ENCODE peak calls at places on chromosomes 1 and 21, in five cellular contexts. P is HCT116, N is PC-9, I is PC-3, C is GM23338. B is an unnamed sample.

GRCh38 chr1:184965889-184966860 is 8.1 kb downstream of the NIBAN1 start:
- DNase-seq in P (no peak), N (no peak), I (no peak), C (no peak), B (peak; percentile 45)

GRCh38 chr1:117695796-117696505 is 90.1 kb downstream of the TENT5C start:
- DNase-seq in P (no peak), N (no peak), I (peak; percentile 59), C (peak; percentile 30), B (peak; percentile 19)

GRCh38 chr1:8314346-8315280 is 3.3 kb upstream of the SLC45A1 start:
- DNase-seq in P (peak; percentile 48), N (peak; percentile 53), I (peak; percentile 90), C (peak; percentile 90), B (peak; percentile 62)

GRCh38 chr1:181258971-181259745 is 170.7 kb downstream of the IER5 start:
- DNase-seq in P (no peak), N (no peak), I (no peak), C (no peak), B (no peak)

GRCh38 chr1:78492376-78492950 is 1.7 kb downstream of the PTGFR start:
- DNase-seq in P (no peak), N (no peak), I (peak; percentile 44), C (no peak), B (no peak)

GRCh38 chr1:240111558-240111957 is 19.9 kb downstream of the FMN2 start:
- DNase-seq in P (no peak), N (no peak), I (peak; percentile 34), C (peak; percentile 35), B (no peak)

GRCh38 chr1:40039245-40039756 is 1.2 kb upstream of the CAP1 start:
- DNase-seq in P (no peak), N (no peak), I (peak; percentile 34), C (no peak), B (no peak)

GRCh38 chr1:180907313-180908055 is 5.2 kb upstream of the KIAA1614 start:
- DNase-seq in P (no peak), N (no peak), I (no peak), C (no peak), B (no peak)

GRCh38 chr1:170156594-170156993 is 10.8 kb downstream of the NTMT2 start:
- DNase-seq in P (no peak), N (no peak), I (no peak), C (no peak), B (no peak)

GRCh38 chr1:167955915-167956314 is 19.0 kb upstream of the MPC2 start:
- DNase-seq in P (no peak), N (no peak), I (no peak), C (no peak), B (peak; percentile 15)

GRCh38 chr1:22689505-22689904 is 21.1 kb upstream of the EPHB2 start:
- DNase-seq in P (peak; percentile 74), N (peak; percentile 94), I (peak; percentile 96), C (no peak), B (peak; percentile 71)

GRCh38 chr1:244653439-244654283 is 735 bp downstream of the DESI2 start:
- DNase-seq in P (no peak), N (peak; percentile 52), I (peak; percentile 39), C (peak; percentile 44), B (peak; percentile 29)

GRCh38 chr1:209576392-209576791 is 7.1 kb upstream of the CAMK1G start:
- DNase-seq in P (no peak), N (no peak), I (no peak), C (peak; percentile 71), B (no peak)

GRCh38 chr1:190019717-190020116 is 457.9 kb downstream of the BRINP3 start:
- DNase-seq in P (no peak), N (peak; percentile 63), I (peak; percentile 81), C (no peak), B (no peak)

GRCh38 chr21:45574081-45574501 is 31.9 kb upstream of the SLC19A1 start:
- DNase-seq in P (no peak), N (no peak), I (no peak), C (no peak), B (no peak)

GRCh38 chr1:58944439-58944838 is 160.6 kb upstream of the JUN start:
- DNase-seq in P (no peak), N (no peak), I (no peak), C (no peak), B (no peak)

GRCh38 chr1:41639332-41639936 is 155.0 kb upstream of the EDN2 start:
- DNase-seq in P (no peak), N (no peak), I (no peak), C (no peak), B (peak; percentile 65)

GRCh38 chr1:170284425-170284824 is 138.7 kb downstream of the NTMT2 start:
- DNase-seq in P (no peak), N (no peak), I (no peak), C (no peak), B (no peak)

DNA sequence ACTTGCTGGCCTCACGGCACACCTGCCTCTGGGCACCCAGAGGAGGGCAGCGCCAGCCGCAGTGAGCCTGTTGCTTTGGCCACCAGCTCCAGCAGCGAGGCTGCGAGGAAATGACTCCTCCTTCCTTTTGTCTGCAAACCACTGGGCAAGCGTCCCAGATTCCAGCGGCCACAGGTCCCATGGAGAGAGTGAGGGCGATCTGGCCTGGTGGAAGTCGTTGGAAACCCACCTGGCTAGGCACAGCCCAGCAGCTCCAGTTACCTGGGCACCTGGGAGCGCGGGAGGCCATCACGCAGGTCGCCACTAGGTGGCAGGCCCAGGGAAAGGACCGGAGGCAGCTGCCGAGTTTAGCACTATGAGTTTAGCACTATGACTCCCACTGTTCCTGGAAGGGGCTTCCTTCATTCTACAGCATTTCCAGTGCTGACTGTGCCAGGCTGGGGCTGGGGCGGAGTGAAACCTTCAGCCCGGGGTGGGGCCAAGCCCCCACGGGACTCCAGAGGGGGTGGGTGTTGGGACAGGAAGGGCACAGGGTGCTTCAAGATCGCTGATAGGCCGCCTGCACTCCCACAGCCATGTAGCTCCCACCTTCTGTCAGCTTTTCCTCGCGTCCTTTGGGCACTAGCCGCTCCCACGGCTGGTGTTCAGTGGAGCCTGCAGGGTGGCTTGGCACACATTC is 1.1 kb upstream of the ESPN start:
- DNase-seq in P (peak; percentile 80), N (peak; percentile 80), I (peak; percentile 98), C (peak; percentile 94), B (peak; percentile 91)
- TF ChIP-seq EZH2 in P (no peak), N (no peak), I (no peak), C (no peak), B (no peak)

GRCh38 chr1:11701981-11702803 is 10.7 kb downstream of the DRAXIN start:
- DNase-seq in P (no peak), N (no peak), I (no peak), C (no peak), B (no peak)

GRCh38 chr1:11704226-11704619 is 12.7 kb downstream of the DRAXIN start:
- DNase-seq in P (no peak), N (no peak), I (no peak), C (peak; percentile 62), B (no peak)

GRCh38 chr1:11701551-11701961 is 10.0 kb downstream of the DRAXIN start:
- DNase-seq in P (no peak), N (no peak), I (no peak), C (no peak), B (no peak)

GRCh38 chr1:11704691-11705475 is 13.4 kb downstream of the DRAXIN start:
- DNase-seq in P (no peak), N (no peak), I (no peak), C (no peak), B (no peak)

DNA sequence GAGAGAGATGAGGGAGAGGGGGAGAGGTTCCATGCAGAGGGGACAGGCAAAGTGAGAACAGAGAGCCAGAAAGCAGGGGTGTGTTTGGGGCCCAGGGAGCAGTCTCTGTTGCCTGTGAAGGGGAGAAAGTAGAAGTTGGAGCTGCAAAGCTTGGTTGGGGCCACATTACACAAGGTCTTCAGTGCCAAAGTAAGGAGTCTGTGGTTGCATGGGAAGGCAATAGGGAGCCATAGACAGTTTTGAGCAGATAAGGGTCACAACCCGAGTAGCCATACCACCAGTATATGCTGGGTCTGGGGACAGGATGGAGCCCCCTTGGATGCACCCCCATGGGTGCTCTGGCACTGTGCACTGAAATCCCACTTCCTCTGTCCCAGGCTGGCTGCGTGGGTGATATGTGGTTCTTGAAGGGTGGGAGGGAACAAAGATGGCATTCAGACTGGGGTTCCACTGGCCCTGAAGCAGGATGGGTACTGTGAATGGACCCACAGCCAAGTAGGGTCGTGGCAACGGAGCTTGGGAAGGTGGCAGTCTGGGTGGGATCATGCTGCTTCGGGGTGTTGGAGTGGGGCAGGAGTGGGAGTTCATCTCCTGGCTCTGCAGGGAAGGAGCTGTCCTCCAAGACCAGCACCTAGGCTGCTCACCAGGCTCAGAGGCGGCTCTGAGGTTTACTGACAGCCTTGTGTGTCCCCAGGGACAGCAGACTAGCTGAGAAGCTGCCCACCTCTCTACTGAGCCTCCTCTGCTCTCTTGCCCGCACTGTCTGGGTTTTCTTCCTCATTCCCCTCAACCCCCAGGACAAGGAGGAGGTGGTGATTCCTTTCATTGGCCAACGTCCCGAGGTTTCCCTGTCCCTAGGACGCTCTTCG is 12.1 kb downstream of the DRAXIN start:
- DNase-seq in P (no peak), N (no peak), I (no peak), C (no peak), B (no peak)
- TF ChIP-seq CTCF in P (no peak), N (no peak), I (no peak), C (no peak), B (no peak)

GRCh38 chr1:45023663-45024062 is 11.6 kb downstream of the UROD start:
- DNase-seq in P (no peak), N (no peak), I (no peak), C (no peak), B (no peak)

DNA sequence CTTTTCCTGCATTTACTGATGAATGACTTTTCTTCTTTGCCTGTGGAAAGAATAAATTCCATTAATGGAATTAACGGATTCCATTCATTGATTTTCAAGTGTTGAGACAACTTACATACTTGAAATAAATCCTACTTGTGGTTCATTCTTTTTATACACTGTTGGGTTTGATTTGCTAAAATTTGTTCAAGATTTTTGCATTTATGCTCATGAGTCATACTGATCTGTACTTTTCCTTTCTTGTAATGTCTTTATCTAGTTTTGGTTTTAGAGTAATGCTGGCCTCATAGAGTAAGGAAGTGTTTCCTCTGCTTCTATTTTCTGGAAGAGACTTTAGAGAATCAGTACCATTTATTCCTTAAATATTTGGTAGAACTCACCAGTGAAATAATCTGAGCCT is 14.4 kb downstream of the UROD start:
- DNase-seq in P (no peak), N (no peak), I (no peak), C (no peak), B (no peak)
- H3K27ac ChIP-seq in P (no peak overlapping the region), N (no peak overlapping the region), I (no peak overlapping the region), C (no peak overlapping the region), B (no peak overlapping the region)

GRCh38 chr1:109522026-109522425 is 12.5 kb upstream of the AMIGO1 start:
- DNase-seq in P (no peak), N (no peak), I (no peak), C (no peak), B (no peak)
- TF ChIP-seq EZH2 in P (no peak), N (no peak), I (no peak), C (no peak), B (no peak)

DNA sequence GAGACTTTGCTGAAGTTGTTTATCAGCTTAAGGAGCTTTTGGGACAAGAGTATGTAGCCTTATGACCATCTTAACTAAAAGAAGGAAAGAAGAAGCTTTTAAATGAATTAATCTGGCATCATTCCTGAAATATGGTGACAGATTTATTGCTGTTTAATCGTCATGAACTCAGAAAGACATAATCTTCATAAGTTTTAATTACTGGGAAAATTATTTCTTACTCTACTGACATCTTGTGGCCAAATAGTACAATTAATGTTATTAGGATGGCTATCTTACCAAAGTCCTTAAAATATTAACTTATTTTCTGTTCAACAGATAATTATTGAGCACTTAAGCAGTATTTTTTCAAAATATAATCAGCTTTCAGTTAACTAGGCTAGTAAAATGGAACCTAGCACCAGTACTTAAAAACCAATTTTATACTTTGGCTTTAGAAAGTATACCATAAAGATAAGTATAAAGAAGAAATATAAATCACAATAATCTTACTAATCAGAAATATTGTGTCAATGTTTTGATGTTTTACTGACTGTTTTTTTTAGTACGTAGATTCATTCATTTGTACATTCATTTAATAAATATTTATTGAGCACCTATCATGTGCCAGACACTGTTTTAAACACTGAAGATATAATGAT is 34.7 kb upstream of the GPR25 start:
- DNase-seq in P (peak; percentile 24), N (no peak), I (peak; percentile 82), C (no peak), B (no peak)
- TF ChIP-seq CTCF in P (peak; percentile 50), N (peak; percentile 69), I (peak; percentile 94), C (no peak), B (peak; percentile 46)